ENCODE peak calls at places on chromosomes 11 and 22, in six cellular contexts. T is C1 segment of cervical spinal cord; X is NCI-H460; E is stimulated activated CD4-positive, alpha-beta T cell treated with anti-CD3 and anti-CD28 coated beads, Interleukin-15, amount 100 ng/mL, for 1 hour; P is left ventricle myocardium superior; B is AML-193. A is an unnamed sample.

GRCh38 chr11:102830328-102830727 is 13.1 kb downstream of the MMP3 start:
- DNase-seq in T (no peak), X (no peak), E (no peak), P (no peak), B (no peak), A (no peak)

GRCh38 chr22:28984482-28985158 is 77.0 kb downstream of the C22orf31 start:
- DNase-seq in T (no peak), X (no peak), E (no peak), P (no peak), B (no peak), A (no peak)

GRCh38 chr11:69637956-69638871 is 2.7 kb upstream of the CCND1 start:
- DNase-seq in T (no peak), X (no peak), E (no peak), P (peak), B (no peak), A (no peak)

GRCh38 chr22:37184816-37185541 is 3.1 kb downstream of the C1QTNF6 start:
- DNase-seq in T (no peak), X (no peak), E (no peak), P (peak), B (no peak), A (no peak)

GRCh38 chr11:75565221-75565814 is 3.3 kb downstream of the SERPINH1 start:
- DNase-seq in T (no peak), X (no peak), E (no peak), P (peak), B (no peak), A (no peak)

GRCh38 chr11:10456519-10456918 is 1.5 kb downstream of the AMPD3 start:
- DNase-seq in T (no peak), X (no peak), E (no peak), P (no peak), B (no peak), A (no peak)

GRCh38 chr11:11407065-11407737 is 54.2 kb upstream of the CSNK2A3 start:
- DNase-seq in T (no peak), X (no peak), E (no peak), P (peak), B (no peak), A (no peak)

GRCh38 chr22:43031617-43032016 is 16.7 kb upstream of the PACSIN2 start:
- DNase-seq in T (no peak), X (no peak), E (no peak), P (no peak), B (no peak), A (no peak)

GRCh38 chr11:96188625-96189006 is 154.4 kb downstream of the MAML2 start:
- DNase-seq in T (no peak), X (no peak), E (no peak), P (no peak), B (peak), A (no peak)

GRCh38 chr11:94007426-94007825 is 13.7 kb upstream of the HEPHL1 start:
- DNase-seq in T (no peak), X (no peak), E (no peak), P (no peak), B (no peak), A (no peak)

GRCh38 chr11:31640611-31641010 is 131.0 kb downstream of the ELP4 start:
- DNase-seq in T (peak), X (no peak), E (no peak), P (no peak), B (no peak), A (no peak)

GRCh38 chr11:79438631-79439429 is 2.0 kb downstream of the TENM4 start:
- DNase-seq in T (no peak), X (no peak), E (no peak), P (peak), B (no peak), A (no peak)

GRCh38 chr11:6618117-6619020 is 853 bp downstream of the TPP1 start:
- DNase-seq in T (peak), X (no peak), E (no peak), P (no peak), B (peak), A (peak)

GRCh38 chr22:35910013-35910860 is 118.4 kb downstream of the RBFOX2 start:
- DNase-seq in T (no peak), X (no peak), E (no peak), P (no peak), B (no peak), A (no peak)

GRCh38 chr11:60872952-60873524 is 5.7 kb downstream of the ZP1 start:
- DNase-seq in T (no peak), X (no peak), E (no peak), P (peak), B (no peak), A (no peak)

GRCh38 chr11:26186389-26186788 is 145.5 kb upstream of the ANO3 start:
- DNase-seq in T (no peak), X (no peak), E (no peak), P (no peak), B (no peak), A (no peak)

GRCh38 chr22:42473484-42474193 is 41.4 kb upstream of the NFAM1 start:
- DNase-seq in T (no peak), X (peak), E (no peak), P (no peak), B (peak), A (peak)

GRCh38 chr22:21942407-21942895 is 10.2 kb downstream of the PPM1F start:
- DNase-seq in T (no peak), X (peak), E (no peak), P (peak), B (peak), A (no peak)

GRCh38 chr22:29998627-29999026 is 81.6 kb upstream of the HORMAD2 start:
- DNase-seq in T (no peak), X (no peak), E (no peak), P (no peak), B (no peak), A (no peak)

GRCh38 chr22:50044485-50045143 is 13.5 kb downstream of the TTLL8 start:
- DNase-seq in T (no peak), X (no peak), E (no peak), P (no peak), B (no peak), A (no peak)

GRCh38 chr22:33381531-33382406 is 323.6 kb upstream of the SYN3 start:
- DNase-seq in T (no peak), X (no peak), E (no peak), P (no peak), B (no peak), A (no peak)

GRCh38 chr11:19777032-19777341 is 64.3 kb downstream of the NAV2 start:
- DNase-seq in T (no peak), X (no peak), E (no peak), P (no peak), B (no peak), A (no peak)

GRCh38 chr11:1064167-1064566 is 10.5 kb upstream of the MUC2 start:
- DNase-seq in T (no peak), X (no peak), E (no peak), P (no peak), B (no peak), A (no peak)

GRCh38 chr11:2827256-2827655 is 58.3 kb downstream of the CDKN1C start:
- DNase-seq in T (no peak), X (no peak), E (no peak), P (no peak), B (no peak), A (no peak)

GRCh38 chr11:111520565-111520964 is 6.0 kb downstream of the HOATZ start:
- DNase-seq in T (no peak), X (no peak), E (no peak), P (no peak), B (no peak), A (no peak)

GRCh38 chr11:104337273-104337672 is 173.3 kb upstream of the PDGFD start:
- DNase-seq in T (no peak), X (no peak), E (no peak), P (no peak), B (no peak), A (no peak)

GRCh38 chr11:1077417-1078119 is 2.9 kb downstream of the MUC2 start:
- DNase-seq in T (no peak), X (no peak), E (no peak), P (peak), B (no peak), A (no peak)

GRCh38 chr11:64998141-64998540 is 1.4 kb upstream of the BATF2 start:
- DNase-seq in T (no peak), X (no peak), E (no peak), P (no peak), B (no peak), A (no peak)

GRCh38 chr11:58597749-58598148 is 18.9 kb downstream of the ZFP91 start:
- DNase-seq in T (no peak), X (no peak), E (no peak), P (no peak), B (no peak), A (no peak)

GRCh38 chr22:46547179-46547882 is 9.9 kb upstream of the CELSR1 start:
- DNase-seq in T (no peak), X (no peak), E (no peak), P (peak), B (no peak), A (no peak)

GRCh38 chr11:33869511-33870422 is 22.1 kb downstream of the LMO2 start:
- DNase-seq in T (no peak), X (no peak), E (no peak), P (peak), B (peak), A (no peak)

GRCh38 chr11:653837-654236 is 16.8 kb downstream of the DRD4 start:
- DNase-seq in T (no peak), X (no peak), E (no peak), P (no peak), B (no peak), A (no peak)

A was measured in central memory CD4-positive, alpha-beta T cell.